ENCODE peak calls at places on chromosomes 1 and 21, in seven cellular contexts. S is HCT116, Y is H1, V is K562, C is SK-N-SH, Z is GM12878, W is HepG2. D is an unnamed sample.

GRCh38 chr1:152410599-152410998 is 3.5 kb downstream of the CRNN start:
- DNase-seq in S (no peak), Y (no peak), V (no peak), C (no peak), Z (no peak), W (no peak), D (peak; percentile 42)

GRCh38 chr1:114741963-114742746 is 15.6 kb downstream of the CSDE1 start:
- DNase-seq in S (no peak), Y (no peak), V (no peak), C (no peak), Z (no peak), W (no peak), D (no peak)

GRCh38 chr1:54768093-54768492 is 3.8 kb upstream of the PARS2 start:
- DNase-seq in S (no peak), Y (no peak), V (no peak), C (no peak), Z (no peak), W (peak; percentile 48), D (peak; percentile 27)

GRCh38 chr1:29236993-29237905 is 927 bp downstream of the PTPRU start:
- DNase-seq in S (no peak), Y (peak; percentile 58), V (no peak), C (peak; percentile 79), Z (no peak), W (peak; percentile 34), D (no peak)

GRCh38 chr21:41914358-41914757 is 35.2 kb upstream of the PRDM15 start:
- DNase-seq in S (no peak), Y (no peak), V (no peak), C (no peak), Z (no peak), W (no peak), D (no peak)

GRCh38 chr21:41207401-41208388 is 39.7 kb downstream of the BACE2 start:
- DNase-seq in S (no peak), Y (no peak), V (peak; percentile 21), C (no peak), Z (no peak), W (peak; percentile 3), D (no peak)

GRCh38 chr1:117607471-117607870 is 1.6 kb downstream of the TENT5C start:
- DNase-seq in S (no peak), Y (peak; percentile 48), V (peak; percentile 53), C (no peak), Z (no peak), W (no peak), D (peak; percentile 55)

GRCh38 chr1:165284471-165284870 is 72.0 kb downstream of the LMX1A start:
- DNase-seq in S (no peak), Y (no peak), V (no peak), C (no peak), Z (no peak), W (no peak), D (no peak)

GRCh38 chr1:179706339-179706941 is 36.7 kb upstream of the FAM163A start:
- DNase-seq in S (peak; percentile 37), Y (peak; percentile 63), V (peak; percentile 80), C (peak; percentile 56), Z (no peak), W (peak; percentile 46), D (peak; percentile 71)

GRCh38 chr1:168164771-168165170 is 14.0 kb upstream of the TIPRL start:
- DNase-seq in S (no peak), Y (no peak), V (no peak), C (no peak), Z (no peak), W (no peak), D (no peak)

GRCh38 chr1:9009438-9010366 is 16.5 kb downstream of the SLC2A7 start:
- DNase-seq in S (no peak), Y (peak; percentile 93), V (peak; percentile 47), C (peak; percentile 60), Z (no peak), W (no peak), D (peak; percentile 39)

GRCh38 chr21:27771938-27772505 is 805.1 kb upstream of the ADAMTS5 start:
- DNase-seq in S (no peak), Y (no peak), V (no peak), C (no peak), Z (no peak), W (no peak), D (no peak)

GRCh38 chr1:160704250-160704649 is 7.4 kb downstream of the CD48 start:
- DNase-seq in S (no peak), Y (no peak), V (no peak), C (no peak), Z (no peak), W (no peak), D (no peak)

GRCh38 chr21:37536616-37537278 is 170.2 kb downstream of the DYRK1A start:
- DNase-seq in S (no peak), Y (no peak), V (peak; percentile 65), C (no peak), Z (no peak), W (no peak), D (peak; percentile 32)

GRCh38 chr1:204466416-204467405 is 27.9 kb downstream of the PIK3C2B start:
- DNase-seq in S (no peak), Y (no peak), V (no peak), C (no peak), Z (no peak), W (no peak), D (no peak)

GRCh38 chr1:61183471-61184034 is 101.2 kb downstream of the NFIA start:
- DNase-seq in S (no peak), Y (no peak), V (no peak), C (no peak), Z (no peak), W (peak; percentile 94), D (no peak)

GRCh38 chr21:46004168-46004861 is 22.7 kb downstream of the COL6A1 start:
- DNase-seq in S (no peak), Y (peak; percentile 39), V (no peak), C (no peak), Z (no peak), W (no peak), D (no peak)

GRCh38 chr1:25561426-25562100 is 18.2 kb downstream of the LDLRAP1 start:
- DNase-seq in S (no peak), Y (no peak), V (no peak), C (no peak), Z (no peak), W (no peak), D (no peak)

GRCh38 chr1:25562928-25563283 is 19.5 kb downstream of the LDLRAP1 start:
- DNase-seq in S (no peak), Y (no peak), V (no peak), C (no peak), Z (no peak), W (no peak), D (no peak)

GRCh38 chr1:25563330-25564215 is 20.2 kb downstream of the LDLRAP1 start:
- DNase-seq in S (no peak), Y (no peak), V (no peak), C (no peak), Z (no peak), W (no peak), D (no peak)

GRCh38 chr1:25560788-25561187 is 17.4 kb downstream of the LDLRAP1 start:
- DNase-seq in S (no peak), Y (no peak), V (no peak), C (no peak), Z (no peak), W (no peak), D (no peak)

GRCh38 chr1:25562101-25562927 is 18.9 kb downstream of the LDLRAP1 start:
- DNase-seq in S (no peak), Y (no peak), V (peak; percentile 51), C (no peak), Z (peak; percentile 48), W (peak; percentile 31), D (no peak)
- TF ChIP-seq YY1 in S (no peak), Y (no peak), V (no peak), C (no peak), Z (no peak), W (no peak), D (no peak)

GRCh38 chr1:93666613-93667384 is 14.8 kb downstream of the BCAR3 start:
- DNase-seq in S (no peak), Y (no peak), V (no peak), C (no peak), Z (no peak), W (no peak), D (peak; percentile 46)
- H3K4me1 ChIP-seq in S (peaks cover 65% of the 10 kb centered on the region), Y (peaks cover 7% of the 10 kb centered on the region), V (peaks cover 43% of the 10 kb centered on the region), C (peaks cover 74% of the 10 kb centered on the region), Z (no peaks in the 10 kb centered on the region), W (peaks cover 69% of the 10 kb centered on the region), D (peaks cover 3% of the 10 kb centered on the region)

GRCh38 chr1:150925080-150925479 is 1.1 kb upstream of the SETDB1 start:
- DNase-seq in S (no peak), Y (no peak), V (no peak), C (no peak), Z (no peak), W (no peak), D (peak; percentile 40)

GRCh38 chr1:150927629-150928028 is 1.5 kb downstream of the SETDB1 start:
- DNase-seq in S (no peak), Y (no peak), V (no peak), C (no peak), Z (no peak), W (no peak), D (no peak)

GRCh38 chr1:150931773-150932172 is 5.6 kb downstream of the SETDB1 start:
- DNase-seq in S (no peak), Y (no peak), V (peak; percentile 34), C (no peak), Z (no peak), W (no peak), D (no peak)

GRCh38 chr1:150926094-150926741 is at the start of gene SETDB1:
- DNase-seq in S (peak; percentile 95), Y (peak; percentile 98), V (peak; percentile 98), C (peak; percentile 92), Z (peak; percentile 92), W (peak; percentile 97), D (peak; percentile 99)

DNA sequence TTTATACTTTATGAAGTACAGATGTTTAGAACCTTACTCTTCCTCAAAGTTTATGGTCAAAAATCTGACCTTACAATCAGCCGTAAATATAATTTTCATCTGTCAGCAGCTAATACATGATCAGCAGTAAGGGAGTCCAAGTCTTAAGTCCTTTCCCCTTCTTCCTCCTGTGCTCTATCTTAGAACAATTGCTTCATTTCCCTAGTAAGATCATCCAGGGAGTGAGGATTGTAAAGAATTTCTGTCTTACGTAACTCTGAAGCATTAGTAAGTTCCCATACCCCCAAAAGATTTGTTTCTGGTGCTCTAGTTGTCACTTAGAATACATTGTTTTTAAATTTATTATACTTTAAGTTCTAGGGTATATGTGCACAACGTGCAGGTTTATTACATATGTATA is 2.1 kb downstream of the SETDB1 start:
- DNase-seq in S (no peak), Y (no peak), V (no peak), C (no peak), Z (no peak), W (no peak), D (no peak)
- TF ChIP-seq YY1 in S (no peak), Y (no peak), V (no peak), C (no peak), Z (no peak), W (no peak), D (no peak)

GRCh38 chr1:173413271-173413707 is 63.8 kb upstream of the PRDX6 start:
- DNase-seq in S (no peak), Y (peak; percentile 22), V (no peak), C (no peak), Z (no peak), W (no peak), D (no peak)
- H3K4me1 ChIP-seq in S (no peaks in the 10 kb centered on the region), Y (no peaks in the 10 kb centered on the region), V (peaks cover 15% of the 10 kb centered on the region), C (no peaks in the 10 kb centered on the region), Z (peaks cover 76% of the 10 kb centered on the region), W (no peaks in the 10 kb centered on the region), D (no peaks in the 10 kb centered on the region)

GRCh38 chr21:8989883-8990325 is 1531.5 kb upstream of the TPTE start:
- DNase-seq in S (no peak), Y (no peak), V (peak; percentile 87), C (no peak), Z (no peak), W (peak; percentile 96), D (no peak)
- TF ChIP-seq YY1 in S (no peak), Y (no peak), V (no peak), C (no peak), Z (no peak), W (peak; percentile 9), D (no peak)

GRCh38 chr1:219190605-219191004 is 16.9 kb downstream of the LYPLAL1 start:
- DNase-seq in S (no peak), Y (no peak), V (no peak), C (no peak), Z (no peak), W (no peak), D (no peak)
- H3K4me1 ChIP-seq in S (no peaks in the 10 kb centered on the region), Y (no peaks in the 10 kb centered on the region), V (peaks cover 10% of the 10 kb centered on the region), C (peaks cover 22% of the 10 kb centered on the region), Z (peaks cover 8% of the 10 kb centered on the region), W (peaks cover 5% of the 10 kb centered on the region), D (no peaks in the 10 kb centered on the region)